ENCODE peak calls at places on chromosomes 3 and 15, in eight cellular contexts. S, H, Z, B, Q, M, N and T are unnamed samples.

GRCh38 chr15:101294731-101295606 is at the start of gene SNRPA1:
- DNase-seq in M (peak), B (peak), Q (peak), N (peak), H (peak), Z (peak), S (peak), T (peak)

GRCh38 chr3:119170821-119171220 is 2.6 kb upstream of the UPK1B start:
- DNase-seq in N (no peak), Q (no peak), S (no peak), H (no peak), B (no peak), M (no peak), Z (no peak), T (peak)

GRCh38 chr3:128167973-128168674 is 14.8 kb downstream of the EEFSEC start:
- DNase-seq in Z (no peak), Q (no peak), H (no peak), N (no peak), B (no peak), S (no peak), M (no peak), T (peak)

GRCh38 chr3:169818330-169818729 is 5.6 kb upstream of the LRRC34 start:
- DNase-seq in H (peak), M (peak), Z (no peak), Q (no peak), N (no peak), B (no peak), S (no peak), T (peak)

GRCh38 chr3:130491431-130491830 is 25.5 kb upstream of the COL6A6 start:
- DNase-seq in S (no peak), Q (no peak), N (no peak), Z (no peak), B (no peak), M (no peak), H (no peak), T (no peak)

GRCh38 chr3:53043738-53044137 is 2.1 kb downstream of the SFMBT1 start:
- DNase-seq in B (no peak), H (no peak), S (no peak), Z (no peak), Q (no peak), N (no peak), M (no peak), T (no peak)

GRCh38 chr3:136068708-136069107 is 103.2 kb downstream of the PPP2R3A start:
- DNase-seq in S (no peak), Q (no peak), N (no peak), B (no peak), H (no peak), M (peak), Z (no peak), T (peak)

GRCh38 chr15:40155270-40155910 is 5.5 kb upstream of the BUB1B start:
- DNase-seq in S (peak), Z (no peak), B (no peak), M (no peak), H (no peak), Q (no peak), N (no peak), T (no peak)

GRCh38 chr3:120093119-120093922 is 926 bp downstream of the GSK3B start:
- DNase-seq in Z (no peak), M (peak), B (no peak), H (peak), N (no peak), Q (peak), S (peak), T (no peak)

GRCh38 chr3:183301937-183302580 is 49.0 kb downstream of the B3GNT5 start:
- DNase-seq in B (no peak), M (no peak), N (no peak), Q (no peak), S (no peak), H (no peak), Z (no peak), T (no peak)

GRCh38 chr15:66734961-66735908 is 33.2 kb downstream of the SMAD6 start:
- DNase-seq in Z (no peak), Q (no peak), B (no peak), M (peak), N (no peak), H (no peak), S (no peak), T (peak)

GRCh38 chr15:47442366-47442765 is 274.9 kb upstream of the SEMA6D start:
- DNase-seq in Z (no peak), N (no peak), M (no peak), S (no peak), Q (no peak), B (no peak), H (no peak), T (no peak)

GRCh38 chr3:146390006-146390772 is 79.2 kb downstream of the PLSCR2 start:
- DNase-seq in Z (no peak), H (peak), N (no peak), B (no peak), Q (no peak), M (peak), S (no peak), T (no peak)

GRCh38 chr3:46660003-46660402 is 33.5 kb downstream of the ALS2CL start:
- DNase-seq in N (no peak), S (no peak), Q (no peak), Z (no peak), B (no peak), M (no peak), H (no peak), T (no peak)

GRCh38 chr15:99096894-99097426 is 7.9 kb upstream of the SYNM start:
- DNase-seq in H (peak), Z (no peak), N (no peak), B (no peak), M (no peak), S (no peak), Q (no peak), T (no peak)

GRCh38 chr3:113051827-113052226 is 61.0 kb downstream of the GTPBP8 start:
- DNase-seq in N (peak), Q (no peak), H (peak), M (peak), S (no peak), Z (no peak), B (no peak), T (no peak)

GRCh38 chr3:112167758-112168157 is 34.7 kb upstream of the GCSAM start:
- DNase-seq in Q (no peak), M (no peak), Z (no peak), H (no peak), S (no peak), N (no peak), B (no peak), T (no peak)

GRCh38 chr3:71401695-71402231 is 181.8 kb downstream of the FOXP1 start:
- DNase-seq in Z (no peak), B (no peak), N (no peak), M (no peak), H (no peak), S (no peak), Q (no peak), T (no peak)

GRCh38 chr3:111809196-111809595 is 49.9 kb upstream of the PHLDB2 start:
- DNase-seq in H (peak), Q (no peak), B (no peak), N (no peak), M (peak), S (no peak), Z (no peak), T (peak)

GRCh38 chr15:38555686-38556334 is 8.8 kb downstream of the RASGRP1 start:
- DNase-seq in B (no peak), Q (no peak), H (peak), Z (no peak), S (no peak), N (no peak), M (peak), T (peak)

GRCh38 chr3:122560680-122561079 is 3.4 kb downstream of the PARP9 start:
- DNase-seq in Z (peak), Q (no peak), B (no peak), H (peak), M (peak), N (no peak), S (peak), T (peak)

GRCh38 chr3:155233213-155233612 is 60.3 kb downstream of the STRIT1 start:
- DNase-seq in Z (no peak), H (peak), M (peak), Q (no peak), N (peak), B (no peak), S (peak), T (peak)

GRCh38 chr3:159859424-159859823 is 129.2 kb upstream of the IL12A start:
- DNase-seq in M (no peak), H (no peak), N (no peak), Z (no peak), Q (no peak), B (no peak), S (no peak), T (no peak)

GRCh38 chr3:81650187-81650586 is 111.3 kb downstream of the GBE1 start:
- DNase-seq in Q (no peak), S (no peak), M (no peak), N (no peak), Z (no peak), H (no peak), B (no peak), T (no peak)

GRCh38 chr3:112013784-112014143 is 15.0 kb downstream of the TAGLN3 start:
- DNase-seq in S (no peak), H (no peak), Q (no peak), Z (no peak), N (no peak), B (no peak), M (no peak), T (no peak)

DNA sequence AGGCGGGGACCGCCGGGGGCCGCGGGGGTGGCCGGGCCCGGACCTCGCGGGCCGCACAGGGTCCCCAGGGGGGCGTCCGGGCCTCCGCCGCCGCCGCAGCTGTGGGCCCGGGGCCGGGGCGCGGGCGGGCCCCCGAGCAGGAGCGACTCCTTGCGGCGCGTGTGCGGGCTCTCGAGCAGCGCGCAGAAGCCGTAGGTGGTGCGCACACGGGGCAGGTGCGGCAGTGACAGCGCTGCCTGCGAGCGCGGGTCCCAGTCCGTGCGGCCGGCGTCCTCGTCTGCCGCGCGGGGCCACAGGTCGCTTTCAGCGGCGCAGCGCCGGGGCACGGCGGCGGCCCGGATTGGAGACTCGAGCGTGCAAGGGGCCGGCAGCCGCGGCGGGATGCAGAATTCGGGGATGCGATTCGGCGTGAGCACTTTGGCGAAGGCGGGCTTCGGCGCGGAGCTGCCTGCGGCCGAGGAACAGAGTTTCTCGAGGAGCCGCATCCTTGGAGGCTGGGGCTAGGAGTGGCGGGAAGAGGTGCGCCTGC is 521 bp downstream of the C2CD4B start:
- DNase-seq in Q (no peak), N (no peak), H (peak), M (no peak), B (peak), Z (no peak), S (no peak), T (no peak)
- TF ChIP-seq CTCF in Q (no peak), N (no peak), H (no peak), M (no peak), B (no peak), Z (no peak), S (no peak), T (no peak)

GRCh38 chr15:36208868-36209582 is 370.4 kb upstream of the CDIN1 start:
- DNase-seq in H (peak), M (peak), Q (no peak), B (no peak), Z (no peak), N (no peak), S (no peak), T (peak)
- TF ChIP-seq CTCF in H (peak), M (peak), Q (peak), B (no peak), Z (no peak), N (no peak), S (no peak), T (peak)

GRCh38 chr15:71105444-71105843 is 9.8 kb upstream of the THSD4 start:
- DNase-seq in M (no peak), Q (no peak), N (no peak), S (no peak), Z (no peak), H (no peak), B (no peak), T (no peak)

GRCh38 chr15:71104636-71105035 is 10.6 kb upstream of the THSD4 start:
- DNase-seq in M (no peak), N (no peak), H (no peak), B (no peak), Z (no peak), Q (no peak), S (no peak), T (no peak)

GRCh38 chr15:71106802-71107500 is 8.3 kb upstream of the THSD4 start:
- DNase-seq in Z (no peak), Q (no peak), N (no peak), B (no peak), H (no peak), M (no peak), S (no peak), T (no peak)

GRCh38 chr15:71098920-71099319 is 16.4 kb upstream of the THSD4 start:
- DNase-seq in Q (no peak), H (no peak), N (no peak), Z (no peak), S (no peak), M (no peak), B (no peak), T (no peak)

DNA sequence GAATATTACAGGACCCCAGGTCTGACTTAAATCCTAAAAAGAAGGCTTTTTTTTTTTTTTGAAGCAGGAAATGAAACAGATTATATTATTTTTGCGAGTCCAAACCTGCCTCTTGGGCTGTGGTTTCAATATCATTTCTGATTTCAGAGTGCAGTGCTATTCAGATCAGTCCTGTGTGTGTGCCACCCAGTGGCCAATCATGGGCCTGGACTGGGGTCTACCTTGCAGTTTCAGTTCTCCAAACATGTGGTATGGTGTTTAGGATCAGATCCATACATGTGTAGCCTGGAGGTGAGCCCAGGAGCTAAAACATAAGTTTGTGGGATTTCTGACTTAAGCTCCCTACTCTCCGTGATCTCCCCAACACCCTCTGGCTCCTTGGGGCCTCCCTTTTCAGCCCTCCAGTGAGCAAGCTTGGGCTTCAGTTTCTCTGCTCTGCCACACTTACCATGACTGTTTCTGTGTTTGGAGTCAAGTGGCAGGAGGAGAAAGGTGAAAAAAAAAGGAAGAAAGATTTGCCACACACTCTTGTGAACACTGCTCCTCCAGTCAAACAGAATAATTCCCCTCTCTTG is 12.1 kb upstream of the THSD4 start:
- DNase-seq in Z (no peak), B (no peak), H (peak), S (no peak), N (no peak), M (peak), Q (no peak), T (peak)
- TF ChIP-seq CTCF in Z (no peak), B (peak), H (peak), S (peak), N (no peak), M (peak), Q (peak), T (peak)

GRCh38 chr15:31977812-31978662 is 52.3 kb upstream of the CHRNA7 start:
- DNase-seq in M (peak), S (no peak), Q (no peak), N (peak), H (peak), B (peak), Z (peak), T (peak)

GRCh38 chr15:31977138-31977537 is 53.2 kb upstream of the CHRNA7 start:
- DNase-seq in Q (no peak), M (no peak), Z (no peak), S (no peak), B (no peak), N (no peak), H (no peak), T (no peak)

GRCh38 chr15:31974855-31975421 is 55.4 kb upstream of the CHRNA7 start:
- DNase-seq in Q (no peak), Z (no peak), M (peak), N (no peak), H (peak), S (no peak), B (no peak), T (no peak)

GRCh38 chr15:31974154-31974794 is 56.0 kb upstream of the CHRNA7 start:
- DNase-seq in Z (no peak), H (no peak), N (no peak), Q (no peak), S (no peak), B (no peak), M (no peak), T (no peak)

GRCh38 chr15:31975446-31976229 is 54.7 kb upstream of the CHRNA7 start:
- DNase-seq in M (no peak), H (no peak), S (peak), B (peak), Z (no peak), Q (no peak), N (peak), T (no peak)
- TF ChIP-seq CTCF in M (no peak), H (no peak), S (peak), B (no peak), Z (no peak), Q (no peak), N (no peak), T (peak)

GRCh38 chr15:42490743-42491539 is at the start of gene ZNF106:
- DNase-seq in N (peak), B (peak), M (peak), Z (peak), S (peak), Q (peak), H (peak), T (peak)
- TF ChIP-seq CTCF in N (no peak), B (no peak), M (peak), Z (no peak), S (peak), Q (peak), H (no peak), T (peak)

GRCh38 chr3:15859507-15860013 is 61.8 kb upstream of the ANKRD28 start:
- DNase-seq in B (peak), M (peak), Z (peak), N (peak), S (no peak), Q (peak), H (peak), T (peak)
- TF ChIP-seq CTCF in B (no peak), M (no peak), Z (no peak), N (no peak), S (no peak), Q (no peak), H (no peak), T (no peak)

GRCh38 chr3:48558446-48559134 is 2.0 kb upstream of the PFKFB4 start:
- DNase-seq in B (peak), Q (no peak), M (no peak), H (no peak), Z (no peak), N (no peak), S (no peak), T (no peak)
- TF ChIP-seq CTCF in B (peak), Q (no peak), M (no peak), H (no peak), Z (peak), N (no peak), S (no peak), T (peak)

GRCh38 chr3:186760141-186760813 is 23.1 kb upstream of the EIF4A2 start:
- DNase-seq in B (no peak), N (no peak), S (no peak), M (no peak), H (no peak), Z (no peak), Q (no peak), T (no peak)
- TF ChIP-seq CTCF in B (no peak), N (no peak), S (no peak), M (no peak), H (no peak), Z (no peak), Q (no peak), T (no peak)

DNA sequence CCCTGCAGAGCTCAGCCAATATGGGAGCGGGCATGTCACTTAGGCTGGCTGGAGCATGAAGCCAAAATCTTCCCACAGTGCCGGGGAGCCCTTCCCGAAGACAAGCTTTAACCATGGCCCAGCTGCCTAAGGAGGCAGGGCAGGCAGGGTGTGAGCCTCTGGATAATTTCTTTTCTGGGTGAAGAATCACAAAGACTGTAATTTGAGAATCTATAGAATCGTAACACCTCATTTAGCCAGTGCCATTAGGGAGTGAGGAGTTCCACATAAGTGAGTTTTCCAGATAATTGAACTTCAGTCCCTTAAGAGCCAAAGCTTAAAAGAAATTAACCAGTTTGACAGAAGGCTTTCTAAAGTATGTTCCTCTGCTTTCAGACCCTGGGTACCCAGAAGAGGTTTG is 40.3 kb upstream of the TLE3 start:
- DNase-seq in H (no peak), M (no peak), Z (no peak), B (no peak), N (no peak), S (no peak), Q (no peak), T (no peak)
- TF ChIP-seq CTCF in H (no peak), M (no peak), Z (no peak), B (no peak), N (no peak), S (no peak), Q (no peak), T (no peak)